ENCODE peak calls at places on chromosomes 5 and 9, in ten cellular contexts. One of them, this sample, is unnamed.

GRCh38 chr5:35899805-35900204 is 38.6 kb downstream of the CAPSL start:
- DNase-seq in nephron progenitor cell: no peak
- DNase-seq in spleen: no peak
- DNase-seq in lung: no peak
- DNase-seq in mucosa of gallbladder: no peak
- DNase-seq in C1 segment of cervical spinal cord: no peak
- DNase-seq in astrocyte: no peak
- DNase-seq in fibroblast of lung: no peak
- DNase-seq in choroid plexus epithelial cell: no peak
- DNase-seq in mesendoderm: no peak
- DNase-seq in this sample: no peak

GRCh38 chr5:14838396-14839319 is 32.9 kb downstream of the ANKH start:
- DNase-seq in nephron progenitor cell: no peak
- DNase-seq in mesendoderm: no peak
- DNase-seq in fibroblast of lung: no peak
- DNase-seq in astrocyte: no peak
- DNase-seq in mucosa of gallbladder: no peak
- DNase-seq in lung: no peak
- DNase-seq in C1 segment of cervical spinal cord: no peak
- DNase-seq in choroid plexus epithelial cell: no peak
- DNase-seq in spleen: no peak
- DNase-seq in this sample: no peak

GRCh38 chr5:154642499-154643245 is 112.5 kb upstream of the LARP1 start:
- DNase-seq in mesendoderm: peak; percentile 42
- DNase-seq in choroid plexus epithelial cell: peak; percentile 47
- DNase-seq in nephron progenitor cell: no peak
- DNase-seq in mucosa of gallbladder: no peak
- DNase-seq in astrocyte: no peak
- DNase-seq in fibroblast of lung: peak; percentile 32
- DNase-seq in spleen: no peak
- DNase-seq in lung: no peak
- DNase-seq in C1 segment of cervical spinal cord: no peak
- DNase-seq in this sample: peak; percentile 34

GRCh38 chr9:12681620-12682019 is 11.6 kb upstream of the TYRP1 start:
- DNase-seq in lung: no peak
- DNase-seq in choroid plexus epithelial cell: peak; percentile 25
- DNase-seq in mesendoderm: no peak
- DNase-seq in mucosa of gallbladder: no peak
- DNase-seq in fibroblast of lung: no peak
- DNase-seq in nephron progenitor cell: no peak
- DNase-seq in astrocyte: peak; percentile 70
- DNase-seq in C1 segment of cervical spinal cord: no peak
- DNase-seq in spleen: no peak
- DNase-seq in this sample: no peak

GRCh38 chr9:110842169-110842568 is 173.6 kb downstream of the MUSK start:
- DNase-seq in mesendoderm: peak; percentile 81
- DNase-seq in astrocyte: peak; percentile 79
- DNase-seq in fibroblast of lung: no peak
- DNase-seq in nephron progenitor cell: no peak
- DNase-seq in mucosa of gallbladder: no peak
- DNase-seq in C1 segment of cervical spinal cord: no peak
- DNase-seq in spleen: no peak
- DNase-seq in choroid plexus epithelial cell: no peak
- DNase-seq in lung: no peak
- DNase-seq in this sample: no peak

GRCh38 chr5:68423154-68423811 is 207.7 kb downstream of the PIK3R1 start:
- DNase-seq in nephron progenitor cell: no peak
- DNase-seq in astrocyte: no peak
- DNase-seq in mucosa of gallbladder: no peak
- DNase-seq in choroid plexus epithelial cell: no peak
- DNase-seq in fibroblast of lung: no peak
- DNase-seq in mesendoderm: no peak
- DNase-seq in C1 segment of cervical spinal cord: no peak
- DNase-seq in lung: no peak
- DNase-seq in spleen: no peak
- DNase-seq in this sample: no peak

GRCh38 chr5:61069150-61069549 is 93.1 kb downstream of the SMIM15 start:
- DNase-seq in mucosa of gallbladder: no peak
- DNase-seq in nephron progenitor cell: no peak
- DNase-seq in mesendoderm: no peak
- DNase-seq in spleen: no peak
- DNase-seq in choroid plexus epithelial cell: no peak
- DNase-seq in lung: no peak
- DNase-seq in astrocyte: no peak
- DNase-seq in fibroblast of lung: no peak
- DNase-seq in C1 segment of cervical spinal cord: no peak
- DNase-seq in this sample: no peak

GRCh38 chr5:58459276-58459859 is 518 bp downstream of the PLK2 start:
- DNase-seq in astrocyte: no peak
- DNase-seq in fibroblast of lung: peak; percentile 40
- DNase-seq in lung: no peak
- DNase-seq in spleen: no peak
- DNase-seq in nephron progenitor cell: no peak
- DNase-seq in mucosa of gallbladder: peak; percentile 18
- DNase-seq in choroid plexus epithelial cell: peak; percentile 68
- DNase-seq in C1 segment of cervical spinal cord: no peak
- DNase-seq in mesendoderm: peak; percentile 66
- DNase-seq in this sample: no peak

This sample was measured in Calu3.